ENCODE peak calls at places on chromosomes 11 and 22, in five cellular contexts. D, I, L, N and K are unnamed samples. For H3K4me1, the result is how much of the 10 kb centered on the place peaks cover.

GRCh38 chr22:23363683-23364082 is 183.4 kb downstream of the BCR start:
- DNase-seq in N (no peak), D (no peak), L (no peak), I (no peak), K (no peak)

GRCh38 chr11:130439160-130439519 is 9.3 kb upstream of the ADAMTS15 start:
- DNase-seq in D (no peak), I (no peak), N (no peak), L (no peak), K (no peak)

GRCh38 chr11:116052603-116053537 is 548.7 kb upstream of the CADM1 start:
- DNase-seq in I (no peak), L (no peak), D (no peak), N (no peak), K (no peak)

GRCh38 chr11:72398058-72398758 is 36.1 kb downstream of the CLPB start:
- DNase-seq in N (no peak), I (no peak), L (no peak), D (no peak), K (no peak)

GRCh38 chr22:37454857-37455686 is 27.8 kb upstream of the ELFN2 start:
- DNase-seq in L (no peak), I (no peak), D (peak), N (peak), K (no peak)

GRCh38 chr11:23789938-23790371 is 706.9 kb upstream of the LUZP2 start:
- DNase-seq in I (no peak), N (peak), D (no peak), L (no peak), K (no peak)

GRCh38 chr11:61927501-61927900 is 10.1 kb upstream of the RAB3IL1 start:
- DNase-seq in L (no peak), N (no peak), D (no peak), I (no peak), K (no peak)

GRCh38 chr11:8100151-8100550 is 19.1 kb downstream of the TUB start:
- DNase-seq in L (peak), D (no peak), N (peak), I (peak), K (no peak)

GRCh38 chr11:73195191-73196007 is 22.7 kb upstream of the P2RY2 start:
- DNase-seq in D (peak), L (peak), I (no peak), N (peak), K (no peak)

GRCh38 chr11:10022764-10023163 is 271.3 kb downstream of the SBF2 start:
- DNase-seq in D (no peak), L (no peak), N (no peak), I (no peak), K (no peak)

GRCh38 chr11:130737866-130738431 is 178.3 kb downstream of the SNX19 start:
- DNase-seq in D (peak), I (peak), N (peak), L (peak), K (peak)

GRCh38 chr22:40789131-40789530 is 30.0 kb downstream of the SLC25A17 start:
- DNase-seq in N (no peak), I (no peak), D (no peak), L (no peak), K (no peak)

DNA sequence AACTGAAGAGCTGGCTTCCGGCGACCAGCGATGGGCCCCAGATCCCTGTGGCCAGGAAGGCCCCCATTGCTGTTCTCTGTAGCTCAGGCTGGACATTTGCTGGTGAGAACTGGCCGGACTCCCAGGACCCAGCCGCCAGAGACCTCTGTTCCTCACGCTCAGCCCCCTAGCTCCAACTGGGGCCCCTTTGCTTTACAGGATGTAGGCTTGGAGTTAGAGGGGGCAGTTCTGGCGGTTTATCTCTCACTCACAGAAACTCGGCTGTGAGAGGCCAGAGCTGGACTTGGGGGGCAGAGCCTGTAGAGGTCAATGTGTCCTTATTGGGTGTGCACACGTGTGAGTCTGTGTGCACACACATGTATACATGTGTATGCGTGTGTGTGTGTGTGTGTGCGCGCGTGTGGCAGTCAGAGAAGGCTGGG is 494 bp downstream of the SMIM38 start:
- DNase-seq in I (no peak), D (no peak), L (no peak), N (no peak), K (no peak)
- TF ChIP-seq POLR2A in I (no peak), D (no peak), L (no peak), N (no peak), K (no peak)

GRCh38 chr22:46776486-46776826 is 14.0 kb downstream of the TBC1D22A start:
- DNase-seq in L (no peak), I (no peak), N (no peak), D (no peak), K (no peak)
- H3K4me1 ChIP-seq in L (under half), I (under half), N (half or more), D (under half), K (under half)

DNA sequence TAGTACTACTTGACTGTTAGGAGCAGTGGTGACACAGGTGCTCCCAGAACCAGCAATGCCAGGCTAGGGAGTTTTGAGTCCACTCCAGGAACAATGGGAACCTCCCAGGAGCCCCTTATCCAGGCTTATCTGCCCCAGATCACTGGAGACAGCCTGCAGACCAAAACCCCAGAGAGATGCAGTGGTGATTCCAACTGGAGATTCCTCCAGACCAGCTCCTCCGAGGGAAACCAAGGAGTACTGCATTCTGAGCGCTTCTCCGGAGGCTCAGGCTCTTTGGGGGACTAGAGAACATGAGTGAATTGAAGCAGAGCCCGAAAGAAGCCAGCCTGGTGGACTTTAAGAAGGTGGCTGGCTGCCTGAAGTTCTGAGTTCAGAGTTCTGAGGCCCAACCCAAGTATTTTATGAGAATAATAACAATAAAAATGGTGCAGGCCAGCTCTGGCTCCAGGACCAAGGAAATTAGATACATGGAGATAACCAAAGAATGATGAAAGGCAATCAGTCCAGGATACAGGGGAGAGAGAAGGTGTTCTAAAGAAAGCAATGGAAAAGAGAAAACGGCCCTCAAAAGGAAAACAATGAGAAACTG is 1.3 kb upstream of the TMEM25 start:
- DNase-seq in D (no peak), N (no peak), L (no peak), I (no peak), K (peak)
- TF ChIP-seq POLR2A in D (no peak), N (no peak), L (no peak), I (no peak), K (no peak)

DNA sequence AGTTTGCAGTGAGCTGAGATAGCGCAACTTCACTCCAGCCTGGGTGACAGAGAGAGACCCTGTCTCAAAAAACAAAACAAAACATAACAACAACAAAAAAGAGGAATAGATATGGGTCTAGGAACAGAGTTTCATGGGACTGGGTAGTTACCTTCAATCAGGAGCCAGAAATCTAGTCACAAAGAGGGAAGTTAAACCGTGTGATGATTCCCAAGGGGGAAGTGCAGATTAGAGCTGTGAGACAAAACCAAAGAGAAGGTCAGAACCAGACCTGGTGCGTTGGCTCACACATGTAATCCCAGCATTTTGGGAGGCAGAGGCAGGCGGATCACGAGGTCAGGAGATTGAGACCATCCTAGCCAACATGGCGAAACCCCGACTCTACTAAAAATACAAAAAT is 42.1 kb upstream of the LARGE1 start:
- DNase-seq in I (no peak), L (no peak), N (no peak), D (no peak), K (no peak)
- H3K4me1 ChIP-seq in I (under half), L (under half), N (under half), D (under half), K (under half)

GRCh38 chr11:118304809-118305248 is 299 bp downstream of the CD3E start:
- DNase-seq in N (no peak), D (no peak), L (no peak), I (no peak), K (no peak)

GRCh38 chr11:118304227-118304808 is at the start of gene CD3E:
- DNase-seq in N (no peak), I (no peak), D (no peak), L (no peak), K (no peak)

GRCh38 chr11:118305726-118306125 is 1.2 kb downstream of the CD3E start:
- DNase-seq in N (no peak), L (no peak), D (no peak), I (no peak), K (no peak)

GRCh38 chr11:118306556-118306955 is 2.0 kb downstream of the CD3E start:
- DNase-seq in D (no peak), N (no peak), I (no peak), L (no peak), K (no peak)

DNA sequence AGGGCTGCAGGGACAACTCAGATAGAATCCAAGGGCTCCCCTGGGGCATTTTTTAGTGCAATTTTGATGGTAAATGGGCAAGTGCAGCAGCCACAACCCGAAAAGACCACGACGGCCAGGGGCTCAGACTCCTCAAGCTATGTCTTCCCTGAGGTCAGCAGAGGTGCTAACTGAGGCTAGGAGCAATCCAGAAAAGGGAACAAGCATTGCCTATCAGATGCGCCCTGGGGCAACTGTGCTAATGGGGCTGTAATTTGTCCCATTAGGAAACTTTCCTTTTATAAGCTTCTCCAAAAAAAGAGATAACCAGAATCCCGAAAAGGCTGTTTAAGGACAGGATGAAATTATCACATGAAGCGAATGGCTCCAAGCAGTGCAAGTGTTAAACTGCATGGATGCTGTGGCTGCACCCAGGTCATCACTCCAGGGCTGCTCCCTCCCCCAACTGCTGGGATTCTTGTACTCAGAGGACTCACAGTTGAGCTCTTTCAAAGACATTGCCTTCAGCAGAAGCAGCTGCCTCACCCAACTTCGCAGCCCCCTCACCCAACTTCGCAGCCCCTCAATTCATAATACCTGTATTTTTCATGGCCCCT is 2.8 kb upstream of the CD3E start:
- DNase-seq in L (no peak), N (no peak), I (no peak), D (no peak), K (no peak)
- TF ChIP-seq POLR2A in L (no peak), N (no peak), I (no peak), D (no peak), K (no peak)

DNA sequence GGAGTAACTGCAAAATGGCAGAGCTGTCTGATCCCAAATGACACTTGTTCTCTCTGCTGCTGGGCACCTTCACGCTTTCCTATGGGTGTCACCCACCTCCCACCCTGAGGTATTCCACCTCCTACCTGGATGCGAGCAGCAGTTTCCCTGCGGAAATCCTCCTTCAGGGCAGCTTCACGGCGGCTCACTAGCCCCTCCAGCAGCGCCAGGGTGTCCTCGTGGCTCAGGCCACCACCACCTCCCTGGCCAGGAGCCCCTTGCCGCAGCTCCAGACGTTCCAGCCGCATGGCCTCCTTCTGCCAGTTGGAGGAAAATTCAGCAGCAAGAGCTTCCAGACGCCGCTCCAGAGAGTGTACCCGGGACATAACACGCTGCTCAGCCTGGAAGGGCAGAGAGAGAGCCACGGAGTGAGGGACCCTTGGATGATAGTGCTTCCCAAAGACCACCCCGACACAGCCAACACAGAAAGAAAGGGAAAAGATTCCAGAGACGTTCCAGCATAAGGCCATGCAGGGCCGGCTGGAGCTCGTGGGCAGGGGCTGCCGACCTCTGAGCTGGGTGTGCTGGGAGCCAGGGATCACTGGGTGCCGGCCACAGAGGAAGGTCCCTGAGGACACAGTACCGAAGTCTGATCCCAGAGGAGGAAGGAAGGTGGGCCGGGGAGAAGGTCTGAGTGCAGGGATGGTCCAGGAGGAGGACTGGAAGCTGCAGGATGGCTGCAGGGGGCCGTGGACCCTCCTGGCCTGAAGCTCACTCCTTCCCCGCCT is 13.4 kb downstream of the SUN2 start:
- DNase-seq in I (no peak), L (no peak), D (no peak), N (no peak), K (no peak)
- H3K4me1 ChIP-seq in I (under half), L (under half), D (under half), N (under half), K (under half)

GRCh38 chr22:42433754-42434153 is 1.6 kb upstream of the NFAM1 start:
- DNase-seq in L (no peak), D (no peak), I (no peak), N (no peak), K (no peak)

GRCh38 chr22:42430486-42431125 is 1.6 kb downstream of the NFAM1 start:
- DNase-seq in D (no peak), I (no peak), N (no peak), L (no peak), K (no peak)

GRCh38 chr22:42431401-42432019 is 693 bp downstream of the NFAM1 start:
- DNase-seq in I (no peak), D (no peak), N (no peak), L (peak), K (no peak)

GRCh38 chr22:42432818-42433217 is 615 bp upstream of the NFAM1 start:
- DNase-seq in D (no peak), L (no peak), I (no peak), N (no peak), K (no peak)

GRCh38 chr22:42432020-42432596 is at the start of gene NFAM1:
- DNase-seq in L (peak), N (peak), I (no peak), D (peak), K (no peak)
- TF ChIP-seq POLR2A in L (no peak), N (no peak), I (no peak), D (no peak), K (no peak)

GRCh38 chr11:128411149-128411548 is 176.2 kb downstream of the ETS1 start:
- DNase-seq in I (no peak), L (no peak), D (no peak), N (no peak), K (no peak)

GRCh38 chr11:128409476-128409875 is 177.9 kb downstream of the ETS1 start:
- DNase-seq in N (no peak), I (no peak), L (no peak), D (no peak), K (no peak)

GRCh38 chr11:128406365-128406706 is 181.0 kb downstream of the ETS1 start:
- DNase-seq in D (no peak), N (no peak), L (no peak), I (no peak), K (no peak)

GRCh38 chr11:128405693-128406364 is 181.5 kb downstream of the ETS1 start:
- DNase-seq in D (no peak), L (no peak), I (no peak), N (no peak), K (no peak)

DNA sequence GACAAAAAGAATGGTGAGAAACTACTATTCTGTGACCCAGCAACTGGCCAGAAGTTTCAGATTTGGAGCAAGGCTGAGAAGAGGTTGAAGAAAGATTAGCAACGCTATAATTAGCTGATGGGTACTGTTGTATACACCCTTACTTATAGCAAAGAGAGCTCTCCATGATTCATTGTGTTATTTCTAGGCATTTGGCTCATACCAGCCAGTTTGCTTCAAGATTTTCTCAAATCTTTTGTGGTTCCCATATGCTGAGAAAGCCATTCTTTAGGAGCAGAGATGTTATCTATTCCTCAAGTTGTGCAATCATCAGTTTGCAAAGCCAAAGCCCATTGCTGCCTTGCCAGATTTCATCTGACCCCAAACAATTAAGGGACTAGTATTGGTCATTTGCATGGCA is 179.4 kb downstream of the ETS1 start:
- DNase-seq in D (no peak), I (no peak), L (no peak), N (no peak), K (no peak)
- H3K4me1 ChIP-seq in D (under half), I (under half), L (under half), N (under half), K (under half)